ENCODE peak calls at places on chromosomes 13 and 19, in eight cellular contexts. S is NCI-H748 treated with DMSO at 0.1 percent for 48 hours; T is C1 segment of cervical spinal cord; O is memory B cell; I is DND-41; L is B cell; P is naive thymus-derived CD8-positive, alpha-beta T cell; N is kidney glomerular epithelial cell. A is an unnamed sample.

GRCh38 chr13:95083758-95084157 is 217.5 kb downstream of the ABCC4 start:
- DNase-seq in S (no peak), T (no peak), O (no peak), I (no peak), L (no peak), P (no peak), N (no peak), A (no peak)

GRCh38 chr13:22014469-22014868 is 343.6 kb downstream of the FGF9 start:
- DNase-seq in S (no peak), T (no peak), O (no peak), I (no peak), L (no peak), P (no peak), N (no peak), A (no peak)

GRCh38 chr13:102580552-102581169 is 16.1 kb upstream of the TPP2 start:
- DNase-seq in S (peak), T (no peak), O (peak), I (peak), L (no peak), P (peak), N (peak), A (peak)

GRCh38 chr13:52001120-52001731 is 10.0 kb downstream of the ATP7B start:
- DNase-seq in S (peak), T (no peak), O (no peak), I (no peak), L (no peak), P (no peak), N (peak), A (peak)

GRCh38 chr13:110014719-110015118 is 228.3 kb upstream of the IRS2 start:
- DNase-seq in S (peak), T (no peak), O (no peak), I (no peak), L (no peak), P (no peak), N (no peak), A (peak)

GRCh38 chr19:9865732-9866627 is 30.9 kb downstream of the PIN1 start:
- DNase-seq in S (no peak), T (peak), O (no peak), I (peak), L (no peak), P (peak), N (no peak), A (peak)

GRCh38 chr13:112844879-112845278 is 124.1 kb upstream of the MCF2L start:
- DNase-seq in S (no peak), T (no peak), O (no peak), I (no peak), L (no peak), P (no peak), N (no peak), A (no peak)

GRCh38 chr13:46964789-46965527 is 68.1 kb upstream of the HTR2A start:
- DNase-seq in S (no peak), T (no peak), O (no peak), I (no peak), L (no peak), P (no peak), N (no peak), A (no peak)